ENCODE peak calls at places on chromosomes 4 and X, in ten cellular contexts. W, Y, A, U, O, B, J, M, R and S are unnamed samples.

GRCh38 chrX:23341452-23341851 is 6.8 kb downstream of the PTCHD1 start:
- DNase-seq in W (no peak), Y (peak; percentile 22), A (peak; percentile 1), U (no peak), O (peak; percentile 35), B (no peak), J (peak; percentile 48), M (no peak), R (no peak), S (no peak)

GRCh38 chr4:92012899-92013867 is 290.6 kb upstream of the GRID2 start:
- DNase-seq in W (no peak), Y (peak; percentile 86), A (no peak), U (no peak), O (no peak), B (no peak), J (no peak), M (no peak), R (no peak), S (no peak)

GRCh38 chr4:40281913-40282312 is 53.2 kb upstream of the CHRNA9 start:
- DNase-seq in W (no peak), Y (no peak), A (no peak), U (no peak), O (no peak), B (no peak), J (no peak), M (no peak), R (no peak), S (no peak)

GRCh38 chrX:109732319-109732779 is 708 bp downstream of the ACSL4 start:
- DNase-seq in W (no peak), Y (no peak), A (peak; percentile 60), U (no peak), O (peak; percentile 56), B (peak; percentile 37), J (peak; percentile 58), M (no peak), R (no peak), S (no peak)

GRCh38 chr4:158949094-158949493 is 153.8 kb upstream of the RAPGEF2 start:
- DNase-seq in W (no peak), Y (no peak), A (peak; percentile 68), U (no peak), O (peak; percentile 35), B (no peak), J (peak; percentile 67), M (no peak), R (no peak), S (no peak)

GRCh38 chrX:13419918-13420317 is 100.1 kb upstream of the ATXN3L start:
- DNase-seq in W (no peak), Y (no peak), A (no peak), U (no peak), O (no peak), B (no peak), J (no peak), M (no peak), R (no peak), S (no peak)

GRCh38 chrX:34918856-34919255 is 23.7 kb upstream of the FAM47B start:
- DNase-seq in W (no peak), Y (no peak), A (peak; percentile 73), U (peak; percentile 23), O (peak; percentile 67), B (peak; percentile 82), J (peak; percentile 67), M (no peak), R (no peak), S (no peak)

GRCh38 chr4:53185853-53186590 is 179.8 kb downstream of the SCFD2 start:
- DNase-seq in W (no peak), Y (no peak), A (peak; percentile 37), U (no peak), O (no peak), B (no peak), J (peak; percentile 65), M (no peak), R (no peak), S (no peak)

GRCh38 chr4:165874799-165875371 is 1.8 kb downstream of the TLL1 start:
- DNase-seq in W (peak; percentile 33), Y (peak; percentile 22), A (peak; percentile 8), U (peak; percentile 72), O (peak; percentile 61), B (peak; percentile 75), J (peak; percentile 6), M (peak; percentile 65), R (no peak), S (peak; percentile 89)

GRCh38 chrX:130555757-130556156 is 154.0 kb downstream of the RBMX2 start:
- DNase-seq in W (no peak), Y (no peak), A (no peak), U (no peak), O (no peak), B (no peak), J (no peak), M (no peak), R (no peak), S (no peak)

GRCh38 chr4:30754021-30754420 is 33.9 kb downstream of the PCDH7 start:
- DNase-seq in W (no peak), Y (no peak), A (peak; percentile 47), U (no peak), O (peak; percentile 63), B (peak; percentile 29), J (peak; percentile 58), M (no peak), R (no peak), S (no peak)

GRCh38 chrX:78452356-78452755 is 124.9 kb upstream of the CYSLTR1 start:
- DNase-seq in W (no peak), Y (no peak), A (peak; percentile 11), U (no peak), O (peak; percentile 50), B (no peak), J (no peak), M (no peak), R (no peak), S (no peak)

GRCh38 chrX:154748712-154749339 is 2.1 kb downstream of the GAB3 start:
- DNase-seq in W (peak; percentile 43), Y (peak; percentile 36), A (peak; percentile 62), U (peak; percentile 46), O (peak; percentile 88), B (peak; percentile 77), J (peak; percentile 60), M (no peak), R (no peak), S (no peak)

GRCh38 chr4:95998311-95998710 is 158.4 kb downstream of the PDHA2 start:
- DNase-seq in W (no peak), Y (no peak), A (peak; percentile 52), U (no peak), O (no peak), B (no peak), J (no peak), M (no peak), R (no peak), S (no peak)

GRCh38 chrX:85303544-85303943 is 59.8 kb downstream of the ZNF711 start:
- DNase-seq in W (no peak), Y (no peak), A (no peak), U (no peak), O (no peak), B (no peak), J (no peak), M (no peak), R (no peak), S (no peak)
- TF ChIP-seq CTCF in W (no peak), Y (no peak), A (no peak), U (no peak), O (no peak), B (no peak), J (no peak), M (no peak), R (no peak), S (no peak)

GRCh38 chrX:126141014-126141413 is 25.1 kb downstream of the DCAF12L2 start:
- DNase-seq in W (no peak), Y (no peak), A (no peak), U (no peak), O (no peak), B (no peak), J (no peak), M (no peak), R (no peak), S (no peak)

DNA sequence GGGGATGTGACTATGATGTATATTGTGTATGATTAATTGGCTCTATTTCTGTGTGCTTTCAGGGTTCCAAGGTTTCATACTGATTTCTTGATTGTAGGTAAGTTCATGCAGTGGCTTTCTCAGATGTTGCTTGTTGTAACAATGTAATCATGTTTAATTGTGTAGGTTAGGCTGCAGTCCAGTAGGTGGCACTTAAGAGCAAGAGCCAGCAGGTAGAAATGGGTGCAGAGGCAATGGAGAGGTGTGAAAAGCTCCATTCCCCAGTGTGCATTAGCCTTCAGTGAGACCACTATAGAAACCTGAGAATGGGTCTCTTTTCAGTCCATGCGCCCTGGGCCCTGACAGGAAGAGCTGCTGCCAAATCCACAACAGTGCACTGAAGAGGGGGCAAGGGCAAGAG is 28.2 kb downstream of the DCAF12L2 start:
- DNase-seq in W (no peak), Y (no peak), A (no peak), U (peak; percentile 20), O (no peak), B (peak; percentile 9), J (no peak), M (no peak), R (no peak), S (no peak)
- TF ChIP-seq CTCF in W (no peak), Y (no peak), A (peak; percentile 10), U (no peak), O (peak; percentile 38), B (peak; percentile 53), J (no peak), M (no peak), R (no peak), S (no peak)

GRCh38 chrX:47571215-47571614 is 10.2 kb downstream of the ARAF start:
- DNase-seq in W (no peak), Y (no peak), A (no peak), U (peak; percentile 35), O (no peak), B (no peak), J (no peak), M (no peak), R (no peak), S (no peak)

GRCh38 chrX:47566841-47567240 is 5.8 kb downstream of the ARAF start:
- DNase-seq in W (no peak), Y (no peak), A (no peak), U (no peak), O (no peak), B (no peak), J (no peak), M (no peak), R (no peak), S (no peak)

GRCh38 chrX:47571896-47572295 is 10.3 kb upstream of the TIMP1 start:
- DNase-seq in W (no peak), Y (no peak), A (no peak), U (no peak), O (no peak), B (no peak), J (no peak), M (no peak), R (no peak), S (no peak)

GRCh38 chrX:47570794-47571193 is 9.8 kb downstream of the ARAF start:
- DNase-seq in W (no peak), Y (no peak), A (no peak), U (no peak), O (no peak), B (no peak), J (no peak), M (no peak), R (no peak), S (no peak)

GRCh38 chrX:47568656-47569295 is 7.8 kb downstream of the ARAF start:
- DNase-seq in W (no peak), Y (no peak), A (peak; percentile 47), U (no peak), O (peak; percentile 40), B (peak; percentile 55), J (no peak), M (no peak), R (no peak), S (no peak)
- TF ChIP-seq CTCF in W (peak; percentile 28), Y (peak; percentile 36), A (peak; percentile 29), U (no peak), O (peak; percentile 46), B (peak; percentile 55), J (peak; percentile 45), M (peak; percentile 29), R (peak; percentile 30), S (peak; percentile 37)

GRCh38 chr4:182716207-182716606 is 201.0 kb downstream of the DCTD start:
- DNase-seq in W (no peak), Y (no peak), A (no peak), U (no peak), O (no peak), B (peak; percentile 40), J (no peak), M (no peak), R (no peak), S (no peak)
- TF ChIP-seq CTCF in W (no peak), Y (no peak), A (no peak), U (no peak), O (no peak), B (no peak), J (no peak), M (no peak), R (no peak), S (no peak)